ENCODE peak calls at places on chromosome 18, in eight cellular contexts. U, L, I, B, P, T, Y and M are unnamed samples. For H3K36me3 and H3K4me1, the result is how much of the 10 kb centered on the place peaks cover.

GRCh38 chr18:56789004-56789888 is 138.1 kb downstream of the WDR7 start:
- DNase-seq in B (peak), Y (peak), I (no peak), T (peak), U (peak), P (peak), L (no peak), M (no peak)

GRCh38 chr18:68997845-68998244 is 200.0 kb downstream of the CCDC102B start:
- DNase-seq in T (no peak), I (no peak), Y (no peak), B (no peak), U (no peak), L (no peak), P (no peak), M (no peak)

GRCh38 chr18:79610461-79611039 is 69.1 kb upstream of the CTDP1 start:
- DNase-seq in P (no peak), U (no peak), Y (no peak), T (no peak), B (no peak), I (no peak), L (peak), M (no peak)

GRCh38 chr18:3924455-3924854 is 474.5 kb downstream of the TGIF1 start:
- DNase-seq in I (no peak), T (no peak), P (no peak), U (no peak), Y (no peak), L (no peak), B (no peak), M (no peak)

GRCh38 chr18:11468120-11468519 is 141.3 kb upstream of the SLC35G4 start:
- DNase-seq in U (no peak), L (no peak), Y (no peak), T (no peak), P (no peak), I (no peak), B (no peak), M (no peak)

GRCh38 chr18:5057348-5058012 is 139.6 kb downstream of the AKAIN1 start:
- DNase-seq in P (peak), T (peak), U (peak), L (peak), B (peak), Y (peak), I (peak), M (peak)

GRCh38 chr18:36315736-36316135 is 18.2 kb downstream of the FHOD3 start:
- DNase-seq in P (peak), I (peak), B (no peak), L (no peak), Y (peak), T (no peak), U (no peak), M (no peak)

GRCh38 chr18:7158201-7158600 is 40.6 kb upstream of the LAMA1 start:
- DNase-seq in B (no peak), U (no peak), I (peak), T (no peak), P (peak), Y (no peak), L (no peak), M (no peak)

GRCh38 chr18:48376406-48376805 is 32.8 kb downstream of the ZBTB7C start:
- DNase-seq in Y (peak), T (no peak), I (peak), L (no peak), P (no peak), U (no peak), B (no peak), M (no peak)

GRCh38 chr18:77099501-77100370 is 32.8 kb downstream of the MBP start:
- DNase-seq in Y (peak), L (no peak), U (no peak), P (no peak), B (no peak), I (no peak), T (no peak), M (peak)

GRCh38 chr18:76445275-76445674 is 49.8 kb downstream of the ZNF516 start:
- DNase-seq in P (peak), I (peak), Y (no peak), L (no peak), B (no peak), T (no peak), U (no peak), M (no peak)

DNA sequence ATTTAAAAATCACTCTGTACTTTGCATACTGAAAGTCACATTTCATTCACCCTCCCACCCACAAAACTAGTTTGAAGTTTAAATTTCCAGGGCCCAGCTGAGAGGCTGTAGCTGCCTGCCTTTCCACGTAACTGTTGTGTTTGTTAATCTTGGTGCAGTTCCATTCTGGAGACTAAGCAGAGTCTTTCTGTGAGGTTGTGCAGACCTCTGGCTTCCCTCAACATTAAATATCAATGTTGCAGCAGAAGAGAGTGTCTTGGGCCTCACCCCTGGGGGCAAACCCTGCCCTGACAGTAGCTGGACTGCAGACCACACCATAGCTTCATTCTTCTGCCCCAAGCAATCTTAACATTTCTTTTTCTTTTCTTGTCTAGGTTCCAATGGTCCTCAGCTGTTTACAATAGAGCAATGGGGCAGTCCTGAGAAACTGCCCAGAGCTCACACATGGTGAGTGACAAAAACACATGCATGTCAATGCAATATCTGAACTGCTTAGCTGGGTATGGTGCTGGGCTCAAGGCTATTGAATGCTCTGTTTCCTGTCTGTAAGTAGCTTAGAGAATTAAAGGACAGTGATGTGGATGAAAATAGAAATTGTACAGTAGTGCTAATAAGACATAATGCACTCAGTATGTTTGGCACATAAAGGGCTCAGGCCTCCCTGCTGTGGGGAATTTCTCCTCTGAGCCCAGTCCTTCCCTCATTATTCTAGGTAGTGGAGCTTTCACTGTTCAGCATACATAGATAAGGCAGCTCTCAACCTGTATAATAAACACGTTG is 237.6 kb downstream of the ALPK2 start:
- DNase-seq in P (no peak), T (peak), Y (peak), L (no peak), U (no peak), B (no peak), I (no peak), M (no peak)
- H3K36me3 ChIP-seq in P (under half), T (under half), Y (half or more), L (under half), U (under half), B (half or more), I (under half), M (under half)

GRCh38 chr18:9930299-9930884 is 16.6 kb downstream of the VAPA start:
- DNase-seq in B (no peak), T (no peak), P (no peak), U (no peak), L (no peak), I (no peak), Y (no peak), M (no peak)
- H3K4me1 ChIP-seq in B (half or more), T (under half), P (under half), U (under half), L (under half), I (under half), Y (under half), M (under half)

DNA sequence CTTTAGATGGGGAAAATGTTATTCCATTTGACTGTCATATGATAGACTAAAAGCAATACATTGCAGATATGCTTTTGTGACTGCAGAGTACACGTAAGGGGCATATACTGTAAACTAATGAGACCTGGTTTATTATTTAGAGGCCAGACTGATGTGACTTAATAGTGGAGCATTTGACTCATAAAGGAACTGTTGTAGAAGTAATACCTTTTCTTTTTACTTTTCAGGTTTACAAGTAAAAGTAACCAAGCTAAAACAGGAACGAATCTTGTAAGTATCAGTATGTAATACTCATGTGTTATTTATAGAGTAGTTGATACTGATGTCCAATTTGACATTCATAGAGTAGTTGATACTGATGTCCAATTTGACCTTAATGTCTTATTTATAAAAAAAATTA is 13.1 kb downstream of the RBBP8 start:
- DNase-seq in T (no peak), I (no peak), Y (no peak), L (no peak), B (no peak), P (no peak), U (no peak), M (no peak)
- H3K36me3 ChIP-seq in T (under half), I (under half), Y (half or more), L (under half), B (under half), P (under half), U (under half), M (under half)

GRCh38 chr18:808086-808485 is 4.0 kb downstream of the YES1 start:
- DNase-seq in U (no peak), T (peak), P (peak), L (no peak), B (no peak), Y (no peak), I (no peak), M (no peak)

GRCh38 chr18:811192-812122 is 585 bp downstream of the YES1 start:
- DNase-seq in L (peak), P (peak), Y (peak), T (peak), B (peak), U (no peak), I (no peak), M (no peak)

GRCh38 chr18:805755-806110 is 6.3 kb downstream of the YES1 start:
- DNase-seq in B (no peak), L (no peak), U (no peak), P (no peak), T (no peak), I (no peak), Y (no peak), M (no peak)

GRCh38 chr18:809985-810642 is 1.9 kb downstream of the YES1 start:
- DNase-seq in T (no peak), U (no peak), I (no peak), L (no peak), B (no peak), P (no peak), Y (no peak), M (no peak)

DNA sequence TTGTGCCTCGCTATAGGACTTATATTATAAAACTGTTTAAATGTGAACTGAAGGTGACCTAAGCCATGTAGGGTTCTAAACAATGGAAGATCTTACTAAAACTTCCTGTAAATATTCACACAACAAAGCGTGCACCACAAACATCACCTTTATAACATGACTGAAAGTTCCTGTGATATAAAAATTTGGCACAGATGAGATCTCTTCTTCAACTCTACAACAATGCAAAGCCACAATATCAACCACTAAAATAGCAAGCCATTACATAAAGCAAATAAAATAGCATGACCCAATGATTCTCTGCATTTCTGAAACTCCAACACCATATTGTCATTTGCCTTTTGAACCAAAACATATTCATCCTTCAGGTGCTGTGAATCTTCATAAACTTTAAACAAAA is 3.5 kb downstream of the YES1 start:
- DNase-seq in Y (no peak), U (peak), P (no peak), B (no peak), I (no peak), L (no peak), T (no peak), M (peak)
- H3K4me1 ChIP-seq in Y (under half), U (under half), P (under half), B (half or more), I (under half), L (under half), T (under half), M (half or more)

GRCh38 chr18:58898427-58898826 is 33.8 kb downstream of the ZNF532 start:
- DNase-seq in B (no peak), L (no peak), Y (no peak), P (no peak), I (no peak), T (no peak), U (no peak), M (no peak)

GRCh38 chr18:58895385-58895784 is 30.7 kb downstream of the ZNF532 start:
- DNase-seq in I (no peak), P (no peak), Y (peak), L (no peak), U (no peak), B (no peak), T (no peak), M (no peak)

GRCh38 chr18:58897994-58898393 is 33.3 kb downstream of the ZNF532 start:
- DNase-seq in B (no peak), U (no peak), L (no peak), T (no peak), P (no peak), I (no peak), Y (no peak), M (no peak)

GRCh38 chr18:58896268-58896667 is 31.6 kb downstream of the ZNF532 start:
- DNase-seq in P (no peak), Y (no peak), I (no peak), U (no peak), B (no peak), T (no peak), L (no peak), M (no peak)

DNA sequence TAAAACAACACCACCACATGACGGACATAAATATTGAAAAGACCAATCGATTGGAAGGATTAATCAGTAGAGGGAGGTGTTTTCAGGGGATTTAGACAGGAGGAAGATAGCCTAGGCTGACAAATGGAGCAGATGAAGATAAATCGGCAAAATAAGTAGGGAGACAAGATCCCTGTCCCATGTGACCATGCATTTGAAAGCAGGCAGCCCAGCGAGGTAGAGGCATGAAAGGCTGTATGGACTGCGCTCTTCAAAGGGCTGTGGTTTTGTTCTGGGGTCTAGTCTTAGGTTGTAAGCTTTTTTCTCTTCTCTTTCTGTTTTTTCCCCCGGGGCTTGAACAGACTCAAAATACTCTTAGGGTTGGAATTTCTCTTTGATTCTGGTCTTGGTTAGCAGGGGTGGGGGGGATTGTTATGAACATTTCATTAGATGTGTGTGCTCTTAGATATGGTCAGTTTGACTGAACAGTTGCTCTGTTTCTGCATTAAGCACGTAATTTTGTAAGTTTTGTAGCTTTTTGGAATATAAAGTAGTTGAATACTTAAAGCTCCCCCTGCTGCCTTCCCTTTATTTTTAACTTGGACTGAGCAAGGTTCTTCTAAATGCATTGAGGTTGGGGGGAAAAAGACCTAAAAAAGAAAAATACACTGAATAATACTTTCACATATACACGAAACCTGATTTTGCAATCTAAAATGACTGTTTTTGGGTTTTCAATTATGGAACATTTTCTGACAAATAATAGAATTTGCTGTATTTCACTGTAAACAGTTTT is 32.2 kb downstream of the ZNF532 start:
- DNase-seq in U (no peak), T (no peak), L (no peak), P (no peak), Y (no peak), I (no peak), B (no peak), M (no peak)
- H3K36me3 ChIP-seq in U (under half), T (under half), L (under half), P (under half), Y (half or more), I (under half), B (under half), M (under half)

DNA sequence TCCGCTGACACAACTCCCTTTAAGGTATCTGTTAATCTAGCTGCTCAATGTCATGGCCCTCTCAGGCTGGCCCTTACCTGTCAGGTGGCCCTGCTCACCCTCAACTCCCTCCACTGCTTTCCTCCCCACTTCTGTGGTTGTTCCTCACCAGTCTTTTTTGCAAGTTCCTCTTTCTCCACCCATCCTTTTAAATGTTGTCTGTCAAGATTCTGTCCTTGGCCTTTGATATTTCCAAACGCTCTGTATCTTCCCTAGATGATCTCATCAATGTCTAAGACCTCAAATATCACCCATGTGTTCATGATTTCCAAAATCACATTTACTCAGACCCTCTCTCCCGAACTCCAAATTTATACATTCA is 3.5 kb downstream of the PTPN2 start:
- DNase-seq in L (no peak), I (no peak), U (no peak), B (no peak), T (no peak), Y (no peak), P (no peak), M (no peak)
- H3K4me1 ChIP-seq in L (under half), I (under half), U (under half), B (half or more), T (under half), Y (under half), P (under half), M (half or more)

DNA sequence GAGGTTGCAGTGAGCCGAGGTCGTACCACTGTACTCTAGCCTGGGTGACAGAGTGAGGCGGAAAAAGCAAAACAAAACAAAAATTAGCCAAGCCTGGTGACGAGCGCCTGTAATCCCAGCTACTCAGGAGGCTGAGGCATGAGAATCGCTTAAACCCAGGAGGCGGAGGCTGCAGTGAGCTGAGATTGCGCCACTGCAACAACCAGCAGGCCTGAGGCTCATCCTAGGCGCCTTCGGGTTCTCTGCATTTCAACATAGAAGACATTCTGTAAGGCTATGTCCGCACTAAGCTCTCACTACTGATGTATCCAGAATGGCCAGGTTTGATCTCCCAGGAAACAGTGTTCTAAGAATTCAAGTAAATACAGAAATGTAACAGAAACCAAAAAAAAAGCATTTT is 23.5 kb downstream of the PTPN2 start:
- DNase-seq in P (no peak), B (no peak), Y (no peak), T (no peak), U (no peak), L (no peak), I (no peak), M (no peak)
- H3K36me3 ChIP-seq in P (under half), B (under half), Y (under half), T (under half), U (under half), L (under half), I (under half), M (under half)

DNA sequence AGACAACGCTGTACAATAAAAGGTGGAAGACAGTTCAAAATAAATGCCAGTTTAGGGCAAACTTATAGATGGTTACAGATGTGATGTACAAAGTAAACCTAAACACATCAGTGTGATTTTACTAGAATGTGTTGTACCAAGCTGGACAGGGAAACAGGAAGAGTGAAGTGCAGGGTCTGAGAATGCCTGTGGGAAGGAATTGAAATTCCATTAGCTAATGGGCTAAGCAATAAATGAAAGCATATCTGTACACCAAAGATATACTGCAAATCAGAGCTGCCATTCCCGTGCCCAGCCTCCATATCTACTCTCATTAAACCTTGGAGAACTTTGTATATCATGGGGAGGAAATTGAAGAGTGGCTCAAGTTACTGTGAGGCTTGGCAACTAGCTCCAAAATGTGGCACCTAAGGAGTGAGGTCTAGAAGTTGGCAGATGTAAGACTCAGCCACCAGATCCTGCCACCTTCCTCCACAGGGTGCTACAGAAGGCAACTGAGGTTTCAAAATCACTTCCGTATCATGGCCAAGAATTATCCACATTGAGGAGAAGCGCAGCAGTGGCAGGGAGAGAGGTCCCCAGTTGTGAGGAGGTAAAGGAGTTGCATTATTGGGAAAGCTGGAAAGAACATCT is 277.8 kb downstream of the TCF4 start:
- DNase-seq in T (no peak), Y (no peak), U (no peak), P (no peak), L (no peak), B (no peak), I (no peak), M (no peak)
- H3K4me1 ChIP-seq in T (under half), Y (under half), U (under half), P (under half), L (under half), B (under half), I (under half), M (under half)

GRCh38 chr18:28150925-28151324 is 26.0 kb downstream of the CDH2 start:
- DNase-seq in L (no peak), Y (no peak), I (no peak), P (no peak), U (no peak), B (no peak), T (no peak), M (no peak)

GRCh38 chr18:28149810-28150420 is 27.0 kb downstream of the CDH2 start:
- DNase-seq in U (no peak), P (no peak), B (no peak), L (no peak), Y (no peak), T (no peak), I (no peak), M (no peak)

GRCh38 chr18:28151434-28151833 is 25.5 kb downstream of the CDH2 start:
- DNase-seq in U (no peak), Y (no peak), L (no peak), T (no peak), B (no peak), I (no peak), P (no peak), M (no peak)

GRCh38 chr18:28152354-28152753 is 24.6 kb downstream of the CDH2 start:
- DNase-seq in U (no peak), P (no peak), T (no peak), Y (no peak), I (no peak), B (no peak), L (no peak), M (no peak)

GRCh38 chr18:28153485-28154065 is 23.4 kb downstream of the CDH2 start:
- DNase-seq in I (no peak), T (no peak), L (no peak), U (no peak), Y (no peak), B (no peak), P (peak), M (no peak)
- H3K36me3 ChIP-seq in I (under half), T (under half), L (under half), U (under half), Y (half or more), B (under half), P (under half), M (under half)